ENCODE peak calls at places on chromosomes 1 and 21, in six cellular contexts. V is K562, I is adrenal gland, M is suprapubic skin, E is transverse colon, Q is heart left ventricle. S is an unnamed sample.

GRCh38 chr1:242673652-242674051 is 149.2 kb upstream of the PLD5 start:
- DNase-seq in V (no peak), I (no peak), M (no peak), E (no peak), Q (no peak), S (no peak)

GRCh38 chr1:241591736-241592135 is 48.4 kb downstream of the CHML start:
- DNase-seq in V (no peak), I (no peak), M (no peak), E (no peak), Q (no peak), S (no peak)

GRCh38 chr1:113871597-113872113 is at the start of gene PTPN22:
- DNase-seq in V (peak; percentile 65), I (peak; percentile 20), M (no peak), E (peak; percentile 72), Q (no peak), S (peak; percentile 6)

GRCh38 chr1:162549001-162549400 is 12.5 kb upstream of the UAP1 start:
- DNase-seq in V (no peak), I (no peak), M (no peak), E (no peak), Q (no peak), S (no peak)

GRCh38 chr1:168892945-168893344 is 163.9 kb upstream of the DPT start:
- DNase-seq in V (no peak), I (no peak), M (no peak), E (no peak), Q (no peak), S (no peak)

GRCh38 chr1:205950280-205950679 is 7.0 kb upstream of the SLC26A9 start:
- DNase-seq in V (no peak), I (no peak), M (peak; percentile 85), E (peak; percentile 10), Q (no peak), S (peak; percentile 87)

GRCh38 chr1:178684542-178685000 is 40.5 kb upstream of the RALGPS2 start:
- DNase-seq in V (no peak), I (no peak), M (no peak), E (no peak), Q (no peak), S (no peak)

GRCh38 chr21:45994086-45994661 is 12.6 kb downstream of the COL6A1 start:
- DNase-seq in V (no peak), I (peak; percentile 8), M (peak; percentile 75), E (no peak), Q (peak; percentile 28), S (no peak)

GRCh38 chr21:44281801-44282200 is 3.9 kb upstream of the AIRE start:
- DNase-seq in V (no peak), I (no peak), M (no peak), E (no peak), Q (no peak), S (no peak)

GRCh38 chr21:34888569-34889286 is 160.4 kb downstream of the RUNX1 start:
- DNase-seq in V (peak; percentile 98), I (peak; percentile 92), M (peak; percentile 97), E (peak; percentile 96), Q (peak; percentile 95), S (peak; percentile 97)
- TF ChIP-seq POLR2A in V (peak; percentile 96), I (peak; percentile 96), M (peak; percentile 58), E (peak; percentile 97), Q (no peak), S (peak; percentile 98)

DNA sequence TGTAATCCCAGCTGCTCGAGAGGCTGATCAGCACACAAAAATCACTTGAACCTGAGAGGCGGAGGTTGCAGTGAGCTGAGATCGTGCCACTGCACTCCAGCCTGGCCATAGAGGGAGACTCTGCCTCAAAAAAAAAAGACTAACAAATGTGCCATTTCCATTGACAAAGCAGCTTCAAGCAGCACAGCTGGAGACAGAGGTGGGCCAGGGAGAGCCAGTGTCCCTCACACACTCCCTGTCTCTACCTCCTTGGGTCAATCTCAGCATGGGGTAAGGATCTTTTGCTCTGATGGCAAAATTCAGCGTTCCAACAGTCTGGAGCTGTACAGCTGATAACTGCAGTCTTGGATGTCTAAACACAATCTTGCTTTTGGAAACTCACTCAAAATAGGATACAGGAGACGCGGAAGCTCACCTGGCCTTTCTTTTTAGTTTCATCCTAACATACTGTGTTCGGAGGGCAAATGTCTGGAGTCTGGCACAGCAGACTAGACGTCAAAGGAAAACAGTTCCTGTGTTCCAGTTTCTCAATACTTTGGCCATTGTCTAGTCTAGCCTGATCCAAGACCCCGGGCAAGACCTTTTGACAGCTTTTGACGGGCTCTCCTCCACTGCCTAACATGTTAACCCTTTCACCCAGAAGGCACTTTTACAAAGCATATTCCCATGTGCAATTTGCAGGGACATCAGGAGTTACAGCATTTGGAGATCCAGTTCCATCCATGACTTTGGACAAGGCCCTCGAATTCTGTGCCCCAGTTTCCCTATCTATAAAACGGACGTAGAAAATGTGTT is 2.9 kb downstream of the RCC2 start:
- DNase-seq in V (no peak), I (no peak), M (no peak), E (no peak), Q (no peak), S (no peak)
- TF ChIP-seq POLR2A in V (no peak), I (no peak), M (no peak), E (no peak), Q (no peak), S (no peak)

GRCh38 chr1:2584822-2585317 is 1.7 kb upstream of the PRXL2B start:
- DNase-seq in V (no peak), I (no peak), M (no peak), E (no peak), Q (peak; percentile 21), S (no peak)

GRCh38 chr1:2586154-2587070 is at the start of gene PRXL2B:
- DNase-seq in V (peak; percentile 99), I (peak; percentile 99), M (peak; percentile 100), E (peak; percentile 100), Q (peak; percentile 99), S (peak; percentile 99)

GRCh38 chr1:2587071-2587859 is 688 bp downstream of the PRXL2B start:
- DNase-seq in V (no peak), I (no peak), M (no peak), E (peak; percentile 58), Q (peak; percentile 43), S (no peak)

GRCh38 chr1:2583871-2584341 is 2.7 kb upstream of the PRXL2B start:
- DNase-seq in V (no peak), I (no peak), M (no peak), E (peak; percentile 37), Q (peak; percentile 27), S (no peak)

DNA sequence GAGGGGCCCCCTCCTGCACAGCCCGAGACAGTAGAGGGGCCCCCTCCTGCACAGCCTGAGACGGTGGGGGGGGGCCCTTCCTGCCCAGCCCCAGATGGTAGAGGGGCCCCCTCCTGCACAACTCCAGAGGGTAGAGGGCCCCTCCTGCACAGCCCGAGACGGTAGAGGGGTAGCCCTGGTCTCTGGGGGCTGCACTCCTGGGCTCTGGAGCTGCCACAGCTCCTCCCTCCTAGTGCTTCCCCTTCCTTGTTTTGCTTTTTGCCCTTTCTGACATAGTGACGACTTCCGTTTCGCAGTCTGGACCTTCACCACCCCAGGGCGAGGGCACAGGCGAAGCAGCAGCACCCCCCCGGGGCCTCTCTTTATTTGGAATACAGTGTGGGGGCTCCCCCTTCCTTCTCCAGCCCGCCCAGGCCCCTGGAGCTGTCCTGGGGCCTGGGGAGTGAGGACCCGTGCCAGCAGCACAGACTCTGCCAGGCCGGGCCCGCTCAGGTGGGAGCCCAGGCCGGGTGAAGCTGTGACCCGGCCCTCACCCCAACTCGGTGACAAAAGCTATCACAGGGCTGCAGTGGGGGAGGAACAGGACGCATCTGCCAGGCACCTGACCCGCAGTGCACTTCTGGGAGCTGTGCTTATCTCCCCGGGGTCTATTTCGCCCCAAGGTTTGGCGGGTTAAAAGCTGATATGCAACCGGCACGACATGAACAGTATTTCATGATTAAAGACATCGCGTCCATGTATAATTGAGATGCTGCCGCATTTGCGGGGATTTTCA is 1.1 kb upstream of the PRXL2B start:
- DNase-seq in V (peak; percentile 92), I (peak; percentile 65), M (no peak), E (peak; percentile 86), Q (peak; percentile 72), S (peak; percentile 36)
- TF ChIP-seq POLR2A in V (peak; percentile 26), I (peak; percentile 58), M (peak; percentile 20), E (peak; percentile 86), Q (no peak), S (peak; percentile 70)

GRCh38 chr1:46532498-46533178 is 18.8 kb downstream of the KNCN start:
- DNase-seq in V (peak; percentile 83), I (peak; percentile 67), M (no peak), E (peak; percentile 63), Q (peak; percentile 55), S (peak; percentile 33)
- TF ChIP-seq POLR2A in V (no peak), I (no peak), M (no peak), E (no peak), Q (no peak), S (no peak)

GRCh38 chr1:62783736-62784508 is at the start of gene ATG4C:
- DNase-seq in V (peak; percentile 97), I (peak; percentile 94), M (peak; percentile 97), E (peak; percentile 96), Q (peak; percentile 98), S (peak; percentile 98)
- TF ChIP-seq POLR2A in V (peak; percentile 94), I (peak; percentile 56), M (no peak), E (peak; percentile 73), Q (no peak), S (peak; percentile 28)

S was measured in prostate gland.